ENCODE peak calls at places on chromosomes 5 and 9, in nine cellular contexts. One of them, this sample, is unnamed. For H3K9me3, the result is how much of the 10 kb centered on the place peaks cover.

GRCh38 chr5:90119531-90119940 is 290.0 kb downstream of the CETN3 start:
- DNase-seq in esophagus muscularis mucosa: no peak
- DNase-seq in upper lobe of left lung: no peak
- DNase-seq in suprapubic skin: no peak
- DNase-seq in lower lobe of right lung: no peak
- DNase-seq in hepatocyte: no peak
- DNase-seq in left ventricle myocardium inferior: no peak
- DNase-seq in GM23248: no peak
- DNase-seq in left lung: no peak
- DNase-seq in this sample: no peak

GRCh38 chr9:6234014-6234413 is 18.4 kb downstream of the IL33 start:
- DNase-seq in hepatocyte: no peak
- DNase-seq in GM23248: no peak
- DNase-seq in left ventricle myocardium inferior: no peak
- DNase-seq in suprapubic skin: no peak
- DNase-seq in lower lobe of right lung: no peak
- DNase-seq in left lung: no peak
- DNase-seq in esophagus muscularis mucosa: no peak
- DNase-seq in upper lobe of left lung: no peak
- DNase-seq in this sample: no peak

GRCh38 chr5:28473531-28474107 is 1435.2 kb upstream of the CDH9 start:
- DNase-seq in GM23248: no peak
- DNase-seq in upper lobe of left lung: no peak
- DNase-seq in suprapubic skin: no peak
- DNase-seq in hepatocyte: peak
- DNase-seq in lower lobe of right lung: no peak
- DNase-seq in esophagus muscularis mucosa: no peak
- DNase-seq in left ventricle myocardium inferior: no peak
- DNase-seq in left lung: no peak
- DNase-seq in this sample: no peak

GRCh38 chr9:34338664-34339063 is 9.3 kb downstream of the NUDT2 start:
- DNase-seq in lower lobe of right lung: no peak
- DNase-seq in left lung: no peak
- DNase-seq in suprapubic skin: no peak
- DNase-seq in esophagus muscularis mucosa: no peak
- DNase-seq in upper lobe of left lung: no peak
- DNase-seq in GM23248: no peak
- DNase-seq in left ventricle myocardium inferior: no peak
- DNase-seq in hepatocyte: no peak
- DNase-seq in this sample: no peak

GRCh38 chr9:110077926-110078325 is 130.0 kb downstream of the C9orf152 start:
- DNase-seq in upper lobe of left lung: no peak
- DNase-seq in esophagus muscularis mucosa: no peak
- DNase-seq in GM23248: peak
- DNase-seq in left lung: no peak
- DNase-seq in lower lobe of right lung: no peak
- DNase-seq in hepatocyte: no peak
- DNase-seq in suprapubic skin: no peak
- DNase-seq in left ventricle myocardium inferior: no peak
- DNase-seq in this sample: no peak

GRCh38 chr5:1255081-1255561 is 29.9 kb downstream of the SLC6A18 start:
- DNase-seq in upper lobe of left lung: no peak
- DNase-seq in GM23248: no peak
- DNase-seq in left ventricle myocardium inferior: no peak
- DNase-seq in esophagus muscularis mucosa: no peak
- DNase-seq in left lung: no peak
- DNase-seq in lower lobe of right lung: no peak
- DNase-seq in hepatocyte: no peak
- DNase-seq in suprapubic skin: no peak
- DNase-seq in this sample: peak

GRCh38 chr5:77305921-77306320 is 95.4 kb downstream of the PDE8B start:
- DNase-seq in esophagus muscularis mucosa: no peak
- DNase-seq in hepatocyte: no peak
- DNase-seq in left lung: no peak
- DNase-seq in upper lobe of left lung: no peak
- DNase-seq in left ventricle myocardium inferior: no peak
- DNase-seq in suprapubic skin: no peak
- DNase-seq in GM23248: peak
- DNase-seq in lower lobe of right lung: no peak
- DNase-seq in this sample: no peak

GRCh38 chr5:119269061-119269579 is 86.7 kb upstream of the TNFAIP8 start:
- DNase-seq in suprapubic skin: peak
- DNase-seq in lower lobe of right lung: peak
- DNase-seq in esophagus muscularis mucosa: no peak
- DNase-seq in GM23248: peak
- DNase-seq in hepatocyte: peak
- DNase-seq in left ventricle myocardium inferior: peak
- DNase-seq in left lung: peak
- DNase-seq in upper lobe of left lung: peak
- DNase-seq in this sample: no peak

GRCh38 chr5:151660616-151661015 is 26.1 kb downstream of the SPARC start:
- DNase-seq in GM23248: peak
- DNase-seq in lower lobe of right lung: no peak
- DNase-seq in suprapubic skin: no peak
- DNase-seq in left lung: no peak
- DNase-seq in upper lobe of left lung: no peak
- DNase-seq in hepatocyte: no peak
- DNase-seq in left ventricle myocardium inferior: no peak
- DNase-seq in esophagus muscularis mucosa: no peak
- DNase-seq in this sample: no peak

GRCh38 chr5:173423452-173424117 is 95.4 kb upstream of the STC2 start:
- DNase-seq in hepatocyte: no peak
- DNase-seq in left ventricle myocardium inferior: no peak
- DNase-seq in left lung: no peak
- DNase-seq in esophagus muscularis mucosa: no peak
- DNase-seq in suprapubic skin: no peak
- DNase-seq in lower lobe of right lung: no peak
- DNase-seq in GM23248: no peak
- DNase-seq in upper lobe of left lung: no peak
- DNase-seq in this sample: no peak

DNA sequence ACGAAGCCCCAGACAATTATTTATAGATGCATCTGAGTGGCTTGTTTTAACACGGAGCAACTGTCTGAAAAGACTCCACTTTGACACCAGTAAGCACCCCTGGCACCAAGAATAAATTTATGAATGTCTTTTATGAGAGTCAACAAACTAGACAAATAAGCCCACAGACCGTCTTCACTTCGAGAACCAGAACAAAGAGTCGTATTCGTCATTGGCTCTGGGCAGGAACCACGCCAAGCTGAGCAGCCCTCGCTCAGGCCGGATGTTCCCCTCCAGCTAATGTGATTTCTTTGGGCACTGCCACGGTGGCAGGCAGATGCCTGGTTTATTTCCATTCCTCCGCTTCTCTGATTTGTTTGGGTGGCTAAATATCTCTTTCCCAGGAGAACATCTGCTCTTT is 91.9 kb upstream of the STC2 start:
- DNase-seq in hepatocyte: no peak
- DNase-seq in left ventricle myocardium inferior: no peak
- DNase-seq in lower lobe of right lung: no peak
- DNase-seq in esophagus muscularis mucosa: no peak
- DNase-seq in left lung: no peak
- DNase-seq in GM23248: peak
- DNase-seq in upper lobe of left lung: no peak
- DNase-seq in suprapubic skin: no peak
- DNase-seq in this sample: no peak
- H3K9me3 ChIP-seq in hepatocyte: under half
- H3K9me3 ChIP-seq in left ventricle myocardium inferior: under half
- H3K9me3 ChIP-seq in lower lobe of right lung: under half
- H3K9me3 ChIP-seq in esophagus muscularis mucosa: under half
- H3K9me3 ChIP-seq in left lung: under half
- H3K9me3 ChIP-seq in GM23248: under half
- H3K9me3 ChIP-seq in upper lobe of left lung: under half
- H3K9me3 ChIP-seq in suprapubic skin: under half
- H3K9me3 ChIP-seq in this sample: under half

DNA sequence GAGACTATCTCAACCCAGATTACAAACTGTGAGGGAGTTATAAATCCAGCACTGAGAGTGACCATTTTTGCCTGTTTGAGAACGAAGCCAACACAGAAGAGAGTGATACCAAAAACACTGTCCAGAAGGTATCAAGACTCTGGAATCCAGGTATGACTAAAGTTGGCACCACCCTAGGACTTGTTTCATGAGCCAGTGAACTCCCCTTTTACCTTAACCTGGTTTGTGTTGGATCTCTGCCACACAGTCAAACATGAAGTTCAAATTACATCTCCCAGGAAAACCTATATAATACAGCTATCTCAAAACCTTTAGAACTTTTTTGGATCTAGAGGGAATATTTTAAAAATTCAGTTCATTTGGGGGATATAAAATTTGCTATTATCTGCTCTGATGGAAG is 11.4 kb downstream of the ZBTB5 start:
- DNase-seq in esophagus muscularis mucosa: no peak
- DNase-seq in left lung: no peak
- DNase-seq in lower lobe of right lung: no peak
- DNase-seq in left ventricle myocardium inferior: no peak
- DNase-seq in GM23248: no peak
- DNase-seq in hepatocyte: no peak
- DNase-seq in upper lobe of left lung: no peak
- DNase-seq in suprapubic skin: no peak
- DNase-seq in this sample: no peak
- H3K4me3 ChIP-seq in esophagus muscularis mucosa: no peak
- H3K4me3 ChIP-seq in left lung: no peak
- H3K4me3 ChIP-seq in lower lobe of right lung: no peak
- H3K4me3 ChIP-seq in left ventricle myocardium inferior: no peak
- H3K4me3 ChIP-seq in GM23248: no peak
- H3K4me3 ChIP-seq in hepatocyte: no peak
- H3K4me3 ChIP-seq in upper lobe of left lung: no peak
- H3K4me3 ChIP-seq in suprapubic skin: no peak
- H3K4me3 ChIP-seq in this sample: no peak

GRCh38 chr5:115544371-115545064 is at the start of gene FEM1C:
- DNase-seq in suprapubic skin: peak
- DNase-seq in left lung: peak
- DNase-seq in left ventricle myocardium inferior: peak
- DNase-seq in GM23248: peak
- DNase-seq in upper lobe of left lung: peak
- DNase-seq in hepatocyte: peak
- DNase-seq in esophagus muscularis mucosa: peak
- DNase-seq in lower lobe of right lung: peak
- DNase-seq in this sample: peak

GRCh38 chr5:115543931-115544370 is 624 bp downstream of the FEM1C start:
- DNase-seq in lower lobe of right lung: no peak
- DNase-seq in left ventricle myocardium inferior: peak
- DNase-seq in GM23248: peak
- DNase-seq in hepatocyte: peak
- DNase-seq in left lung: peak
- DNase-seq in upper lobe of left lung: peak
- DNase-seq in esophagus muscularis mucosa: no peak
- DNase-seq in suprapubic skin: peak
- DNase-seq in this sample: peak

GRCh38 chr5:115542651-115543364 is 1.8 kb downstream of the FEM1C start:
- DNase-seq in upper lobe of left lung: no peak
- DNase-seq in hepatocyte: no peak
- DNase-seq in suprapubic skin: no peak
- DNase-seq in esophagus muscularis mucosa: no peak
- DNase-seq in lower lobe of right lung: no peak
- DNase-seq in GM23248: peak
- DNase-seq in left ventricle myocardium inferior: no peak
- DNase-seq in left lung: no peak
- DNase-seq in this sample: no peak

GRCh38 chr5:115543365-115543700 is 1.2 kb downstream of the FEM1C start:
- DNase-seq in lower lobe of right lung: no peak
- DNase-seq in upper lobe of left lung: no peak
- DNase-seq in left ventricle myocardium inferior: no peak
- DNase-seq in suprapubic skin: no peak
- DNase-seq in hepatocyte: peak
- DNase-seq in left lung: no peak
- DNase-seq in GM23248: peak
- DNase-seq in esophagus muscularis mucosa: no peak
- DNase-seq in this sample: no peak

DNA sequence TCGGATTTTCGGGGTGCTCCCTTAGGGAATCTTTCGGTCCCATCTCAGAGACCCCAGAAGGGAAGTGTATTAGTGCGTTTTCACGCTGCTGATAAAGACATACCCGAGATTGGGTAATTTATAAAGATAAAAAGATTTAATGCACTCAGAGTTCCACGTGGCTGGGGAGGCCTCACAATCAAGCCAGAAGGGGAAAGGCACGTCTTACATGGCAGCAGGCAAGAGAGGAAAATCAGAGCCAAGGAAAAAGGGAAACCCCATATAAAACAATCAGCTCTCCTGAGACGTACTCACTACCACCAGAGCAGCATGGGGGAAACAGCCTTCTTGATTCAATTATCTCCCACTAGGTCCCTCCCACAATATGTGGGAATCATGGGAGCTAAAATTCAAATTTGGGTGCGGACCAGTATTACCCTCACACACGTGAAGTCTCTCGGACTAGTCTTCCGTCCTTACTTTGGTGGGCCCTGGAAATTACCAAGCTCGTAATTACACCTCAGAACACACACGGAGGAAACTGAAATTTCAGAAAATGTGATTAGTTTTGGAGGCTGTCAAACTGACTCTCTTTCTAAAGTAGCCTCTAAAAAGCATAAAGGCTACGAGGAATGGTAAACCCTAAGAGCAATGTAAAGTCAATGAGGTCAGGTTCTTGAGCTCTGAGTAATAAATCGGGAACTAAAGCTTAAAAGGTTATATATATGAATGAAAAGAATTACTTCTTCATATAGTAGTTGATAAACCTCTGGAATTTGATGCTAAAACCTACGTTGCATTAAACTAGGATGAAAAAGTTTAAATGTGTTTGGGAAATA is 699 bp upstream of the FEM1C start:
- DNase-seq in upper lobe of left lung: no peak
- DNase-seq in left ventricle myocardium inferior: no peak
- DNase-seq in esophagus muscularis mucosa: no peak
- DNase-seq in left lung: no peak
- DNase-seq in GM23248: no peak
- DNase-seq in suprapubic skin: no peak
- DNase-seq in lower lobe of right lung: no peak
- DNase-seq in hepatocyte: no peak
- DNase-seq in this sample: no peak
- H3K27ac ChIP-seq in upper lobe of left lung: peak
- H3K27ac ChIP-seq in left ventricle myocardium inferior: peak
- H3K27ac ChIP-seq in esophagus muscularis mucosa: peak
- H3K27ac ChIP-seq in left lung: peak
- H3K27ac ChIP-seq in GM23248: peak
- H3K27ac ChIP-seq in suprapubic skin: peak
- H3K27ac ChIP-seq in lower lobe of right lung: peak
- H3K27ac ChIP-seq in hepatocyte: peak
- H3K27ac ChIP-seq in this sample: peak

DNA sequence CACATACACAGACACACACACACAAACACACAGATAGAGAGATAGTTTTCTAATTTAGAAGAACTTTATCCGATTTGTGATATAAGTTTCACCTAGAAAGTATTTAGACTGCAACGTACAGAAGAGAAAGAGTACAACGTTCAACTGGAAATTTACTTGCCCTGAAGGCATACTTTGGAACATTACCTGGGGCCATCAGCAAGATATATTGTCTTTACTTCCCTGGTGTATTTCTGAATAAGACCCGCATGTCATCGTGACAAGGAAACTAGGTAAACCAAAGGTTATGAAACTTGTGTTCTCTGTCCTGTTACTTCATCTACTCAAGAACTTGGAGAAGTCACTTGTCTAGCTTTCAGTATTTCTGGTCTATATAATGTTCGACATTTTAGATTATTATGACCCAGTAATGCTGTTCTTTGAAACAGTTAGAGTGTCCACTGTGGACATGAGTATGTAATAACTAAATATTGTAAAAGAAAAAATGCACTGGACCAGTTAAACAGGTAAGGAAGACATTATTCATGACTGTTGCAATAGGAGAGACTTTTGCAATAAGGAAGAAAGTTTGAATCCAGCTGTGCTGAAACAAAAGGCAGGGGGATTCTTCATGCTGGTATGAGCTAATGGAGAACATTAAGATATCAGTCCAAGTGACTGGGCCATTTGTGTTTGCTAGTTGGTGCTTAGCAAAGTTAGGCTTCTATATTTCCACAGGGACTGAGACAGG is 1791.1 kb downstream of the MAT2B start:
- DNase-seq in suprapubic skin: no peak
- DNase-seq in upper lobe of left lung: no peak
- DNase-seq in left ventricle myocardium inferior: no peak
- DNase-seq in GM23248: no peak
- DNase-seq in lower lobe of right lung: no peak
- DNase-seq in esophagus muscularis mucosa: no peak
- DNase-seq in hepatocyte: no peak
- DNase-seq in left lung: no peak
- DNase-seq in this sample: no peak
- H3K9me3 ChIP-seq in suprapubic skin: under half
- H3K9me3 ChIP-seq in upper lobe of left lung: under half
- H3K9me3 ChIP-seq in left ventricle myocardium inferior: under half
- H3K9me3 ChIP-seq in GM23248: under half
- H3K9me3 ChIP-seq in lower lobe of right lung: under half
- H3K9me3 ChIP-seq in esophagus muscularis mucosa: under half
- H3K9me3 ChIP-seq in hepatocyte: under half
- H3K9me3 ChIP-seq in left lung: under half
- H3K9me3 ChIP-seq in this sample: under half

This sample was measured in effector memory CD4-positive, alpha-beta T cell.